ENCODE peak calls at places on chromosomes 3 and 15, in four cellular contexts. E is right lobe of liver, X is fibroblast of pulmonary artery, C is kidney. O is an unnamed sample.

GRCh38 chr3:149299938-149300791 is 33.3 kb downstream of the TM4SF18 start:
- DNase-seq in E (peak), X (peak), C (no peak), O (no peak)

GRCh38 chr15:92128788-92129187 is 264.9 kb upstream of the ST8SIA2 start:
- DNase-seq in E (no peak), X (no peak), C (no peak), O (no peak)

GRCh38 chr3:194265996-194266657 is 85.0 kb downstream of the CPN2 start:
- DNase-seq in E (no peak), X (no peak), C (no peak), O (peak)

GRCh38 chr15:67303490-67304363 is 49.1 kb downstream of the IQCH start:
- DNase-seq in E (no peak), X (peak), C (no peak), O (peak)

GRCh38 chr3:3015472-3016089 is 94.6 kb downstream of the IL5RA start:
- DNase-seq in E (no peak), X (peak), C (no peak), O (no peak)

GRCh38 chr3:13292371-13292770 is 127.8 kb downstream of the NUP210 start:
- DNase-seq in E (no peak), X (no peak), C (no peak), O (no peak)

GRCh38 chr15:70214266-70214665 is 116.5 kb upstream of the TLE3 start:
- DNase-seq in E (no peak), X (no peak), C (no peak), O (peak)

GRCh38 chr3:122255757-122256439 is 69.2 kb upstream of the CSTA start:
- DNase-seq in E (no peak), X (no peak), C (no peak), O (no peak)

GRCh38 chr15:71653986-71654713 is 156.2 kb upstream of the NR2E3 start:
- DNase-seq in E (peak), X (no peak), C (no peak), O (no peak)

GRCh38 chr15:59453474-59454215 is 15.7 kb downstream of the FAM81A start:
- DNase-seq in E (no peak), X (no peak), C (no peak), O (no peak)

GRCh38 chr3:181823716-181824115 is 112.0 kb downstream of the SOX2 start:
- DNase-seq in E (no peak), X (no peak), C (no peak), O (no peak)
- H3K4me3 ChIP-seq in E (no peak), X (no peak), C (no peak), O (no peak)

GRCh38 chr3:54122046-54122801 is at the start of gene CACNA2D3:
- DNase-seq in E (no peak), X (peak), C (peak), O (peak)
- H3K4me3 ChIP-seq in E (peak), X (peak), C (peak), O (peak)

DNA sequence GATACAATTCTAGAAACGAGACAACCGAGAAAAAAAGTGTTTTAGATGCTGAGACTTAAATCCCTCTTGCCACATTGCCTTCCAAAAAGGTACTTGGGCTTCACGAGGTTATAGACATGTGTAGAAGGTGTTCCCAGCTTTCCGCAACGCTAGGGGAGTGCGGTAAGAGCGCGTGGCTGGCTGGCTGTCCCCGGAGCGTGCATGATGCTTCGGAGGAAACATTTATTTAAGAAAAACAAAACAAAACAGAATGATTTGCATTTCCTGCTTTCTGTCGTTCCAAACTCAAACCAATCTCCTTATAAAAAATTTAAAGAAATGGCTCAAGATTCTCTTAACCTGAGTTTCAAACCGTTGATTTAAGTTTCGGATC is 841 bp downstream of the SLC6A20 start:
- DNase-seq in E (no peak), X (no peak), C (no peak), O (no peak)
- H3K4me3 ChIP-seq in E (no peak), X (no peak), C (peak), O (no peak)

GRCh38 chr15:80778621-80778963 is 578 bp upstream of the CEMIP start:
- DNase-seq in E (no peak), X (no peak), C (no peak), O (no peak)
- H3K4me3 ChIP-seq in E (peak), X (no peak), C (no peak), O (peak)

GRCh38 chr15:34795267-34796081 is at the start of gene ACTC1:
- DNase-seq in E (peak), X (peak), C (peak), O (peak)

GRCh38 chr15:34791701-34792100 is 3.6 kb downstream of the ACTC1 start:
- DNase-seq in E (no peak), X (no peak), C (no peak), O (no peak)

GRCh38 chr15:34793071-34793470 is 2.3 kb downstream of the ACTC1 start:
- DNase-seq in E (no peak), X (no peak), C (no peak), O (no peak)

GRCh38 chr15:34794590-34795206 is 651 bp downstream of the ACTC1 start:
- DNase-seq in E (no peak), X (no peak), C (no peak), O (peak)

GRCh38 chr15:34793901-34794300 is 1.4 kb downstream of the ACTC1 start:
- DNase-seq in E (no peak), X (no peak), C (no peak), O (no peak)
- H3K4me3 ChIP-seq in E (no peak), X (no peak), C (no peak), O (no peak)

O was measured in H7.